ENCODE peak calls at places on chromosomes 1 and 21, in five cellular contexts. One of them, this sample, is unnamed.

GRCh38 chr1:54519709-54520108 is 28.3 kb upstream of the ACOT11 start:
- DNase-seq in CD8-positive, alpha-beta memory T cell: no peak
- DNase-seq in uterus: no peak
- DNase-seq in AG04450: no peak
- DNase-seq in left ventricle myocardium inferior: no peak
- DNase-seq in this sample: no peak

GRCh38 chr1:151399890-151400235 is 490 bp downstream of the PSMB4 start:
- DNase-seq in uterus: no peak
- DNase-seq in CD8-positive, alpha-beta memory T cell: no peak
- DNase-seq in AG04450: no peak
- DNase-seq in left ventricle myocardium inferior: no peak
- DNase-seq in this sample: no peak

GRCh38 chr1:101174722-101175121 is 62.1 kb upstream of the S1PR1 start:
- DNase-seq in CD8-positive, alpha-beta memory T cell: no peak
- DNase-seq in AG04450: peak
- DNase-seq in left ventricle myocardium inferior: no peak
- DNase-seq in uterus: no peak
- DNase-seq in this sample: no peak

GRCh38 chr1:183300395-183300794 is 114.3 kb downstream of the LAMC2 start:
- DNase-seq in CD8-positive, alpha-beta memory T cell: no peak
- DNase-seq in left ventricle myocardium inferior: no peak
- DNase-seq in uterus: no peak
- DNase-seq in AG04450: no peak
- DNase-seq in this sample: no peak

GRCh38 chr1:199684686-199685273 is 342.7 kb upstream of the NR5A2 start:
- DNase-seq in CD8-positive, alpha-beta memory T cell: no peak
- DNase-seq in left ventricle myocardium inferior: no peak
- DNase-seq in uterus: no peak
- DNase-seq in AG04450: peak
- DNase-seq in this sample: no peak

GRCh38 chr21:17550671-17551308 is 37.9 kb downstream of the CXADR start:
- DNase-seq in CD8-positive, alpha-beta memory T cell: no peak
- DNase-seq in AG04450: no peak
- DNase-seq in uterus: no peak
- DNase-seq in left ventricle myocardium inferior: no peak
- DNase-seq in this sample: no peak

GRCh38 chr21:28337319-28337718 is 655.4 kb downstream of the LTN1 start:
- DNase-seq in CD8-positive, alpha-beta memory T cell: no peak
- DNase-seq in left ventricle myocardium inferior: no peak
- DNase-seq in AG04450: peak
- DNase-seq in uterus: no peak
- DNase-seq in this sample: no peak

GRCh38 chr1:186617860-186618780 is 62.1 kb downstream of the PTGS2 start:
- DNase-seq in AG04450: no peak
- DNase-seq in CD8-positive, alpha-beta memory T cell: peak
- DNase-seq in left ventricle myocardium inferior: peak
- DNase-seq in uterus: peak
- DNase-seq in this sample: no peak

GRCh38 chr1:193285626-193286025 is 99.2 kb upstream of the B3GALT2 start:
- DNase-seq in AG04450: no peak
- DNase-seq in uterus: no peak
- DNase-seq in left ventricle myocardium inferior: no peak
- DNase-seq in CD8-positive, alpha-beta memory T cell: no peak
- DNase-seq in this sample: no peak

GRCh38 chr1:51847294-51847920 is 31.1 kb downstream of the NRDC start:
- DNase-seq in CD8-positive, alpha-beta memory T cell: no peak
- DNase-seq in AG04450: no peak
- DNase-seq in left ventricle myocardium inferior: no peak
- DNase-seq in uterus: no peak
- DNase-seq in this sample: no peak

GRCh38 chr1:55542901-55543504 is 327.8 kb upstream of the USP24 start:
- DNase-seq in CD8-positive, alpha-beta memory T cell: no peak
- DNase-seq in left ventricle myocardium inferior: no peak
- DNase-seq in AG04450: peak
- DNase-seq in uterus: no peak
- DNase-seq in this sample: no peak

GRCh38 chr1:203320546-203321272 is 15.4 kb downstream of the BTG2 start:
- DNase-seq in AG04450: no peak
- DNase-seq in CD8-positive, alpha-beta memory T cell: peak
- DNase-seq in uterus: no peak
- DNase-seq in left ventricle myocardium inferior: peak
- DNase-seq in this sample: peak

GRCh38 chr1:156465747-156466365 is 34.7 kb downstream of the MEF2D start:
- DNase-seq in uterus: no peak
- DNase-seq in CD8-positive, alpha-beta memory T cell: no peak
- DNase-seq in left ventricle myocardium inferior: no peak
- DNase-seq in AG04450: no peak
- DNase-seq in this sample: no peak

GRCh38 chr21:45041351-45041805 is 33.0 kb upstream of the ADARB1 start:
- DNase-seq in CD8-positive, alpha-beta memory T cell: no peak
- DNase-seq in AG04450: no peak
- DNase-seq in left ventricle myocardium inferior: peak
- DNase-seq in uterus: peak
- DNase-seq in this sample: peak

GRCh38 chr1:162279099-162279498 is 97.6 kb downstream of the SPATA46 start:
- DNase-seq in AG04450: no peak
- DNase-seq in left ventricle myocardium inferior: peak
- DNase-seq in uterus: no peak
- DNase-seq in CD8-positive, alpha-beta memory T cell: no peak
- DNase-seq in this sample: no peak

GRCh38 chr21:35932232-35932911 is 128.0 kb downstream of the SETD4 start:
- DNase-seq in AG04450: peak
- DNase-seq in left ventricle myocardium inferior: peak
- DNase-seq in uterus: peak
- DNase-seq in CD8-positive, alpha-beta memory T cell: no peak
- DNase-seq in this sample: peak

GRCh38 chr1:197222025-197222685 is 45.9 kb upstream of the CRB1 start:
- DNase-seq in left ventricle myocardium inferior: no peak
- DNase-seq in CD8-positive, alpha-beta memory T cell: no peak
- DNase-seq in AG04450: no peak
- DNase-seq in uterus: no peak
- DNase-seq in this sample: no peak

GRCh38 chr1:40438391-40439015 is 11.8 kb upstream of the ZFP69B start:
- DNase-seq in AG04450: no peak
- DNase-seq in CD8-positive, alpha-beta memory T cell: no peak
- DNase-seq in left ventricle myocardium inferior: no peak
- DNase-seq in uterus: no peak
- DNase-seq in this sample: no peak

GRCh38 chr1:193104496-193104905 is 713 bp downstream of the GLRX2 start:
- DNase-seq in AG04450: no peak
- DNase-seq in uterus: peak
- DNase-seq in CD8-positive, alpha-beta memory T cell: peak
- DNase-seq in left ventricle myocardium inferior: peak
- DNase-seq in this sample: peak

GRCh38 chr1:2378441-2378851 is 12.9 kb downstream of the MORN1 start:
- DNase-seq in uterus: no peak
- DNase-seq in left ventricle myocardium inferior: no peak
- DNase-seq in CD8-positive, alpha-beta memory T cell: peak
- DNase-seq in AG04450: no peak
- DNase-seq in this sample: no peak

GRCh38 chr21:31260790-31261189 is 83.3 kb downstream of the TIAM1 start:
- DNase-seq in left ventricle myocardium inferior: no peak
- DNase-seq in AG04450: no peak
- DNase-seq in CD8-positive, alpha-beta memory T cell: no peak
- DNase-seq in uterus: no peak
- DNase-seq in this sample: no peak

GRCh38 chr1:201807958-201808632 is 20.9 kb upstream of the IPO9 start:
- DNase-seq in AG04450: no peak
- DNase-seq in CD8-positive, alpha-beta memory T cell: no peak
- DNase-seq in uterus: no peak
- DNase-seq in left ventricle myocardium inferior: peak
- DNase-seq in this sample: no peak

GRCh38 chr1:28891256-28891655 is 23.1 kb upstream of the EPB41 start:
- DNase-seq in uterus: no peak
- DNase-seq in CD8-positive, alpha-beta memory T cell: no peak
- DNase-seq in AG04450: no peak
- DNase-seq in left ventricle myocardium inferior: no peak
- DNase-seq in this sample: no peak

GRCh38 chr1:63487336-63488065 is 35.5 kb downstream of the ITGB3BP start:
- DNase-seq in left ventricle myocardium inferior: no peak
- DNase-seq in AG04450: peak
- DNase-seq in uterus: no peak
- DNase-seq in CD8-positive, alpha-beta memory T cell: no peak
- DNase-seq in this sample: no peak

GRCh38 chr1:4939266-4939665 is 284.9 kb downstream of the AJAP1 start:
- DNase-seq in AG04450: no peak
- DNase-seq in uterus: no peak
- DNase-seq in CD8-positive, alpha-beta memory T cell: no peak
- DNase-seq in left ventricle myocardium inferior: no peak
- DNase-seq in this sample: no peak

DNA sequence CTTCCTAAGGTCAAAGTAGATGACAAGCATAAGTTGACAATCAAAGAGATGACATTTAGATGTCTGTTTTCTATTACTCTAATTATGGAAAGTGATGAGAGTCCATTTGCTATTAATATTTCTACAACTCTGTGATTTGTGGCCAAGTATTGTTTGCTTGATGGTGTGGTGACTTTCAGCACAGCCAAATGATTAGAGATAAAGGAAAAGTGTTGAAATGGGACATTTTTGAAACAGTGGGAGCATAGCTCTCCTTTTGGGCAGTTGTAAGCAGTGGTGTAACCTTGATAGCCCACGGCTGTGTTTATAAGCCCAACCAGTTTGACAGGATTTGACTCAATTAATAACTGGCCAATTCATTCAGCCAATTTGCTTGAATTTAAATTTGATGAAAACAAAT is 31.6 kb downstream of the ZC3H11B start:
- DNase-seq in left ventricle myocardium inferior: no peak
- DNase-seq in CD8-positive, alpha-beta memory T cell: no peak
- DNase-seq in AG04450: no peak
- DNase-seq in uterus: no peak
- DNase-seq in this sample: no peak
- H3K4me3 ChIP-seq in left ventricle myocardium inferior: no peak
- H3K4me3 ChIP-seq in CD8-positive, alpha-beta memory T cell: no peak
- H3K4me3 ChIP-seq in AG04450: no peak
- H3K4me3 ChIP-seq in uterus: no peak
- H3K4me3 ChIP-seq in this sample: no peak

GRCh38 chr1:116887212-116887611 is 22.5 kb upstream of the PTGFRN start:
- DNase-seq in left ventricle myocardium inferior: no peak
- DNase-seq in uterus: no peak
- DNase-seq in CD8-positive, alpha-beta memory T cell: no peak
- DNase-seq in AG04450: no peak
- DNase-seq in this sample: no peak

GRCh38 chr1:116881879-116882520 is 27.7 kb upstream of the PTGFRN start:
- DNase-seq in CD8-positive, alpha-beta memory T cell: no peak
- DNase-seq in AG04450: peak
- DNase-seq in uterus: peak
- DNase-seq in left ventricle myocardium inferior: peak
- DNase-seq in this sample: peak

GRCh38 chr1:116889417-116889816 is 20.3 kb upstream of the PTGFRN start:
- DNase-seq in uterus: no peak
- DNase-seq in AG04450: no peak
- DNase-seq in CD8-positive, alpha-beta memory T cell: no peak
- DNase-seq in left ventricle myocardium inferior: no peak
- DNase-seq in this sample: no peak

GRCh38 chr1:116882866-116883265 is 26.9 kb upstream of the PTGFRN start:
- DNase-seq in CD8-positive, alpha-beta memory T cell: no peak
- DNase-seq in uterus: no peak
- DNase-seq in left ventricle myocardium inferior: no peak
- DNase-seq in AG04450: no peak
- DNase-seq in this sample: no peak

DNA sequence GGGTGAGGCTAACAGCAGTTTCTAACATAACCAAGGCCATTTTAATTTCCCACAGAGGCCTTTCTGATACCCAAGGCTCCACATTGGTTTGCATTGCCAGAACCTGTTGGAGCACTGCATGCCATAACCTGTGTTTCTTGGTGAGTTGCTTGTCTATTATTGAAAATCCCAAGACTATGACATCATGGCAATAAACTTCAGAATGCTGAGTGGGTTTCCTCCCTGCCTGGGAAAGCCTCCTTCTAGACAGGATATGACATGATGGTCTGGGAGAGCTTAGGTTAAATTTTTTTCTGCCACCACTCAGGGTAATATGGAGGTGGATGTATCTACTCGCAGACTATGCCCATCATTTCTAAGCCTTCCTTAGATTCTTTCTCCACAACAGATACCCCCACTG is 23.2 kb upstream of the PTGFRN start:
- DNase-seq in CD8-positive, alpha-beta memory T cell: no peak
- DNase-seq in left ventricle myocardium inferior: no peak
- DNase-seq in AG04450: no peak
- DNase-seq in uterus: no peak
- DNase-seq in this sample: no peak
- H3K27ac ChIP-seq in CD8-positive, alpha-beta memory T cell: no peak
- H3K27ac ChIP-seq in left ventricle myocardium inferior: no peak
- H3K27ac ChIP-seq in AG04450: no peak
- H3K27ac ChIP-seq in uterus: no peak
- H3K27ac ChIP-seq in this sample: no peak

DNA sequence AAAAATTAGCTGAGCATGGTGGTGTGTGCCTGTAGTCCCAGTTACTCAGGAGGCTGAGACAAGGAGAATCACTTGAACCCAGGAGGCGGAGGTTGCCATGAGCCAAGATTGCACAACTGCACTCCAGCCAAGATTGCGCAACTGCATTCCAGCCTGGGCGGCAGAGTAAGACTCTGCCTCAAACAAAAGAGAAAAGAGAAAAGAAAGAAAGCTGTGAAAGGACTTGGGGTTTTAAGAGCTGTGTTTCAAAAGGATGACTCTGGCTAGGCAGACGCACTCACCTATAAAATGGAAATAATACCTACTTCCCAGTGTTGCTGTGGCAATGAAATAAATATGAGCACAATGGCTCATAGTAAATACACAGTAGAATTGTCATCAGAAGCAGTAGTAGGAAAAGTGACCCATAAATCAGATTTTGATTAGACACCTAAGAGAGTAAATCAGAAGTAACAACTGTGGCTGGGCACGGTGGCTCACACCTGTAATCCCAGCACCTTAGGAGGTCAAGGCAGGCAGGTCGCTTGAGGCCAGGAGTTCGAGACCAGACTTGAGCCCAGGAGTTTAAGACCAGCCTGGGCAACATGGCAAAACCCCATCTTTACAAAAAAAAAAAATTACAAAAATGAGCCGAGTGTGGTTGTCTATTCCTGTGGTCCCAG is 45.9 kb upstream of the PUM1 start:
- DNase-seq in uterus: peak
- DNase-seq in AG04450: no peak
- DNase-seq in left ventricle myocardium inferior: peak
- DNase-seq in CD8-positive, alpha-beta memory T cell: no peak
- DNase-seq in this sample: peak
- H3K4me3 ChIP-seq in uterus: no peak
- H3K4me3 ChIP-seq in AG04450: no peak
- H3K4me3 ChIP-seq in left ventricle myocardium inferior: no peak
- H3K4me3 ChIP-seq in CD8-positive, alpha-beta memory T cell: no peak
- H3K4me3 ChIP-seq in this sample: no peak

GRCh38 chr1:155300024-155300423 is 1.2 kb downstream of the PKLR start:
- DNase-seq in AG04450: no peak
- DNase-seq in uterus: no peak
- DNase-seq in left ventricle myocardium inferior: no peak
- DNase-seq in CD8-positive, alpha-beta memory T cell: no peak
- DNase-seq in this sample: no peak

GRCh38 chr1:155297431-155297830 is 3.8 kb downstream of the PKLR start:
- DNase-seq in left ventricle myocardium inferior: no peak
- DNase-seq in CD8-positive, alpha-beta memory T cell: no peak
- DNase-seq in uterus: no peak
- DNase-seq in AG04450: no peak
- DNase-seq in this sample: no peak

GRCh38 chr1:155304558-155305063 is 3.4 kb upstream of the PKLR start:
- DNase-seq in left ventricle myocardium inferior: no peak
- DNase-seq in uterus: no peak
- DNase-seq in AG04450: no peak
- DNase-seq in CD8-positive, alpha-beta memory T cell: no peak
- DNase-seq in this sample: no peak

GRCh38 chr1:155300553-155301329 is 497 bp downstream of the PKLR start:
- DNase-seq in AG04450: no peak
- DNase-seq in uterus: no peak
- DNase-seq in left ventricle myocardium inferior: no peak
- DNase-seq in CD8-positive, alpha-beta memory T cell: no peak
- DNase-seq in this sample: no peak

GRCh38 chr1:155301342-155301841 is at the start of gene PKLR:
- DNase-seq in CD8-positive, alpha-beta memory T cell: no peak
- DNase-seq in uterus: no peak
- DNase-seq in AG04450: no peak
- DNase-seq in left ventricle myocardium inferior: no peak
- DNase-seq in this sample: no peak
- H3K27ac ChIP-seq in CD8-positive, alpha-beta memory T cell: peak
- H3K27ac ChIP-seq in uterus: no peak
- H3K27ac ChIP-seq in AG04450: no peak
- H3K27ac ChIP-seq in left ventricle myocardium inferior: no peak
- H3K27ac ChIP-seq in this sample: no peak

This sample was measured in tibial artery.